ENCODE peak calls at places on chromosomes 11 and 22, in four cellular contexts. One of them, this sample, is unnamed.

GRCh38 chr11:71505781-71506180 is 21.3 kb upstream of the KRTAP5-7 start:
- DNase-seq in T47D: no peak
- DNase-seq in kidney tubule cell: no peak
- DNase-seq in upper lobe of right lung: peak; percentile 29
- DNase-seq in this sample: no peak

GRCh38 chr11:83087035-83087434 is 15.3 kb upstream of the RAB30 start:
- DNase-seq in T47D: peak; percentile 30
- DNase-seq in kidney tubule cell: peak; percentile 33
- DNase-seq in upper lobe of right lung: no peak
- DNase-seq in this sample: no peak

GRCh38 chr11:12237381-12237784 is 127.0 kb downstream of the MICAL2 start:
- DNase-seq in T47D: no peak
- DNase-seq in kidney tubule cell: no peak
- DNase-seq in upper lobe of right lung: no peak
- DNase-seq in this sample: no peak

GRCh38 chr11:67167086-67167485 is 48.0 kb downstream of the KDM2A start:
- DNase-seq in T47D: no peak
- DNase-seq in upper lobe of right lung: no peak
- DNase-seq in kidney tubule cell: no peak
- DNase-seq in this sample: no peak

GRCh38 chr11:121226415-121227263 is 65.9 kb upstream of the SC5D start:
- DNase-seq in kidney tubule cell: peak; percentile 36
- DNase-seq in T47D: no peak
- DNase-seq in upper lobe of right lung: no peak
- DNase-seq in this sample: no peak

GRCh38 chr11:14980854-14981253 is 8.7 kb upstream of the CALCA start:
- DNase-seq in upper lobe of right lung: no peak
- DNase-seq in T47D: no peak
- DNase-seq in kidney tubule cell: peak; percentile 62
- DNase-seq in this sample: no peak

GRCh38 chr22:43510226-43511070 is 98.6 kb downstream of the MPPED1 start:
- DNase-seq in upper lobe of right lung: no peak
- DNase-seq in T47D: no peak
- DNase-seq in kidney tubule cell: no peak
- DNase-seq in this sample: no peak

GRCh38 chr11:45079567-45079942 is 66.9 kb upstream of the PRDM11 start:
- DNase-seq in T47D: no peak
- DNase-seq in upper lobe of right lung: no peak
- DNase-seq in kidney tubule cell: no peak
- DNase-seq in this sample: no peak

This sample was measured in prostate gland.